ENCODE peak calls at places on chromosomes 7 and 10, in eight cellular contexts. U is neural crest cell, B is colonic mucosa, G is HCEC 1CT, S is H9, L is body of pancreas, Q is fibroblast of the aortic adventitia, D is bronchial epithelial cell. R is an unnamed sample.
A peak's percentile ranks its signal among the peaks of the same experiment; 100 is the strongest.

GRCh38 chr10:28676297-28676967 is 889 bp upstream of the BAMBI start:
- DNase-seq in U (peak; percentile 25), B (no peak), G (no peak), S (peak; percentile 70), L (peak; percentile 33), Q (peak; percentile 14), D (no peak), R (no peak)

GRCh38 chr7:23462846-23463245 is 7.4 kb downstream of the IGF2BP3 start:
- DNase-seq in U (no peak), B (no peak), G (peak; percentile 34), S (no peak), L (no peak), Q (peak; percentile 75), D (peak; percentile 57), R (peak; percentile 14)

GRCh38 chr7:739455-739963 is 12.4 kb upstream of the PRKAR1B start:
- DNase-seq in U (no peak), B (no peak), G (no peak), S (no peak), L (no peak), Q (no peak), D (no peak), R (no peak)

GRCh38 chr7:100111914-100112313 is 7.2 kb downstream of the TAF6 start:
- DNase-seq in U (no peak), B (no peak), G (no peak), S (no peak), L (no peak), Q (no peak), D (no peak), R (no peak)

GRCh38 chr7:50450691-50451051 is 521 bp upstream of the FIGNL1 start:
- DNase-seq in U (no peak), B (no peak), G (no peak), S (no peak), L (no peak), Q (no peak), D (no peak), R (no peak)

GRCh38 chr7:130272456-130273080 is 5.9 kb downstream of the CPA2 start:
- DNase-seq in U (peak; percentile 29), B (no peak), G (no peak), S (peak; percentile 58), L (no peak), Q (no peak), D (peak; percentile 71), R (peak; percentile 28)

GRCh38 chr7:107394301-107394700 is 75.6 kb upstream of the GPR22 start:
- DNase-seq in U (no peak), B (no peak), G (no peak), S (no peak), L (no peak), Q (peak; percentile 79), D (no peak), R (no peak)

GRCh38 chr10:70440296-70441160 is 953 bp downstream of the NODAL start:
- DNase-seq in U (no peak), B (no peak), G (no peak), S (peak; percentile 70), L (no peak), Q (no peak), D (no peak), R (no peak)

GRCh38 chr7:101112233-101112632 is 14.7 kb upstream of the SERPINE1 start:
- DNase-seq in U (no peak), B (no peak), G (peak; percentile 83), S (no peak), L (peak; percentile 45), Q (peak; percentile 67), D (no peak), R (no peak)

GRCh38 chr10:35448687-35449662 is 112.7 kb downstream of the CCNY start:
- DNase-seq in U (no peak), B (no peak), G (no peak), S (no peak), L (peak; percentile 39), Q (peak; percentile 14), D (peak; percentile 22), R (no peak)

GRCh38 chr7:150631866-150632864 is at the start of gene GIMAP6:
- DNase-seq in U (no peak), B (no peak), G (no peak), S (no peak), L (no peak), Q (no peak), D (no peak), R (no peak)

GRCh38 chr10:88066876-88067275 is 203.5 kb downstream of the PTEN start:
- DNase-seq in U (no peak), B (no peak), G (no peak), S (no peak), L (no peak), Q (no peak), D (no peak), R (no peak)

GRCh38 chr7:159105845-159106614 is 38.6 kb downstream of the VIPR2 start:
- DNase-seq in U (no peak), B (no peak), G (no peak), S (peak; percentile 66), L (peak; percentile 20), Q (no peak), D (no peak), R (no peak)

GRCh38 chr10:22618081-22618785 is 96.1 kb downstream of the PIP4K2A start:
- DNase-seq in U (no peak), B (no peak), G (no peak), S (no peak), L (no peak), Q (peak; percentile 87), D (peak; percentile 42), R (no peak)

GRCh38 chr10:123103944-123104343 is 31.8 kb upstream of the HMX3 start:
- DNase-seq in U (no peak), B (peak; percentile 26), G (no peak), S (peak; percentile 46), L (no peak), Q (no peak), D (peak; percentile 48), R (no peak)

GRCh38 chr10:1255166-1255565 is 199.0 kb downstream of the WDR37 start:
- DNase-seq in U (no peak), B (no peak), G (no peak), S (no peak), L (no peak), Q (no peak), D (no peak), R (no peak)

GRCh38 chr7:155459133-155459866 is 1.4 kb downstream of the EN2 start:
- DNase-seq in U (no peak), B (no peak), G (no peak), S (peak; percentile 56), L (no peak), Q (no peak), D (no peak), R (peak; percentile 82)

GRCh38 chr7:34087892-34088891 is 182.9 kb downstream of the BMPER start:
- DNase-seq in U (peak; percentile 28), B (peak; percentile 52), G (peak; percentile 56), S (peak; percentile 79), L (peak; percentile 18), Q (peak; percentile 52), D (peak; percentile 45), R (peak; percentile 66)

GRCh38 chr7:127885843-127886242 is 145.4 kb downstream of the LRRC4 start:
- DNase-seq in U (no peak), B (no peak), G (peak; percentile 58), S (no peak), L (peak; percentile 57), Q (peak; percentile 83), D (peak; percentile 35), R (no peak)

GRCh38 chr10:5977471-5978370 is at the start of gene IL15RA:
- DNase-seq in U (peak; percentile 49), B (peak; percentile 88), G (peak; percentile 46), S (peak; percentile 61), L (peak; percentile 83), Q (peak; percentile 54), D (peak; percentile 56), R (peak; percentile 67)

GRCh38 chr7:2838873-2839578 is 5.1 kb downstream of the GNA12 start:
- DNase-seq in U (no peak), B (no peak), G (no peak), S (no peak), L (no peak), Q (no peak), D (no peak), R (no peak)

GRCh38 chr7:2019693-2020511 is 212.8 kb downstream of the MAD1L1 start:
- DNase-seq in U (no peak), B (peak; percentile 47), G (peak; percentile 40), S (no peak), L (peak; percentile 15), Q (peak; percentile 96), D (peak; percentile 5), R (no peak)

GRCh38 chr10:59088912-59089573 is 87.4 kb upstream of the PHYHIPL start:
- DNase-seq in U (no peak), B (no peak), G (no peak), S (no peak), L (no peak), Q (no peak), D (no peak), R (no peak)

GRCh38 chr10:78438907-78439809 is 405.5 kb downstream of the RPS24 start:
- DNase-seq in U (no peak), B (no peak), G (no peak), S (no peak), L (peak; percentile 6), Q (no peak), D (no peak), R (no peak)

GRCh38 chr7:31102973-31103850 is 51.1 kb downstream of the ADCYAP1R1 start:
- DNase-seq in U (no peak), B (no peak), G (no peak), S (peak; percentile 17), L (no peak), Q (no peak), D (no peak), R (no peak)

GRCh38 chr10:100793055-100793454 is 47.7 kb downstream of the PAX2 start:
- DNase-seq in U (no peak), B (no peak), G (no peak), S (no peak), L (no peak), Q (no peak), D (no peak), R (no peak)

GRCh38 chr10:94076325-94076841 is 82.7 kb downstream of the PLCE1 start:
- DNase-seq in U (no peak), B (peak; percentile 46), G (peak; percentile 51), S (no peak), L (no peak), Q (peak; percentile 89), D (no peak), R (peak; percentile 42)

GRCh38 chr7:99798972-99799371 is 15.0 kb upstream of the CYP3A4 start:
- DNase-seq in U (no peak), B (no peak), G (no peak), S (no peak), L (no peak), Q (no peak), D (no peak), R (no peak)

GRCh38 chr7:66303454-66304160 is 98.5 kb downstream of the TPST1 start:
- DNase-seq in U (no peak), B (no peak), G (no peak), S (no peak), L (peak; percentile 70), Q (no peak), D (no peak), R (no peak)

GRCh38 chr10:121904888-121905287 is 22.9 kb downstream of the ATE1 start:
- DNase-seq in U (no peak), B (no peak), G (no peak), S (no peak), L (no peak), Q (no peak), D (no peak), R (no peak)

GRCh38 chr10:11546581-11546980 is 64.9 kb downstream of the USP6NL start:
- DNase-seq in U (no peak), B (no peak), G (peak; percentile 33), S (no peak), L (no peak), Q (no peak), D (peak; percentile 4), R (no peak)

GRCh38 chr10:12484945-12485805 is 135.8 kb downstream of the CAMK1D start:
- DNase-seq in U (no peak), B (peak; percentile 47), G (no peak), S (peak; percentile 67), L (peak; percentile 64), Q (no peak), D (no peak), R (no peak)

GRCh38 chr7:65239324-65239706 is 134.3 kb upstream of the ZNF92 start:
- DNase-seq in U (no peak), B (no peak), G (no peak), S (no peak), L (no peak), Q (no peak), D (no peak), R (no peak)

GRCh38 chr7:116122972-116123595 is 87.3 kb upstream of the TES start:
- DNase-seq in U (no peak), B (no peak), G (peak; percentile 42), S (no peak), L (peak; percentile 14), Q (peak; percentile 81), D (peak; percentile 46), R (peak; percentile 21)

R was measured in HEK293T.